ENCODE peak calls at places on chromosome 13, in five cellular contexts. D, C, Q, F and Y are unnamed samples.

GRCh38 chr13:68170961-68171360 is 940.8 kb upstream of the PCDH9 start:
- DNase-seq in D (no peak), C (no peak), Q (no peak), F (no peak), Y (no peak)

GRCh38 chr13:24053505-24054251 is 106.8 kb upstream of the SPATA13 start:
- DNase-seq in D (peak), C (peak), Q (peak), F (no peak), Y (peak)

GRCh38 chr13:99226493-99226892 is 25.8 kb downstream of the UBAC2 start:
- DNase-seq in D (no peak), C (no peak), Q (peak), F (no peak), Y (no peak)

GRCh38 chr13:77916481-77916880 is 2.1 kb downstream of the EDNRB start:
- DNase-seq in D (no peak), C (no peak), Q (no peak), F (no peak), Y (no peak)

GRCh38 chr13:79548886-79549285 is 67.9 kb downstream of the NDFIP2 start:
- DNase-seq in D (no peak), C (no peak), Q (peak), F (no peak), Y (peak)

GRCh38 chr13:112775791-112776279 is 86.0 kb downstream of the ATP11A start:
- DNase-seq in D (no peak), C (no peak), Q (no peak), F (no peak), Y (no peak)

GRCh38 chr13:106034201-106034600 is 501.3 kb downstream of the EFNB2 start:
- DNase-seq in D (no peak), C (no peak), Q (no peak), F (no peak), Y (peak)

GRCh38 chr13:24747248-24748151 is 16.5 kb upstream of the RNF17 start:
- DNase-seq in D (peak), C (no peak), Q (peak), F (no peak), Y (peak)

GRCh38 chr13:97856001-97856675 is 97.3 kb upstream of the IPO5 start:
- DNase-seq in D (no peak), C (no peak), Q (peak), F (no peak), Y (no peak)

GRCh38 chr13:95707442-95708389 is 30.8 kb downstream of the DNAJC3 start:
- DNase-seq in D (no peak), C (no peak), Q (no peak), F (no peak), Y (no peak)

GRCh38 chr13:20566424-20566916 is 487 bp upstream of the IFT88 start:
- DNase-seq in D (no peak), C (peak), Q (no peak), F (no peak), Y (no peak)

GRCh38 chr13:66689037-66689619 is 541.0 kb downstream of the PCDH9 start:
- DNase-seq in D (no peak), C (no peak), Q (peak), F (no peak), Y (peak)

GRCh38 chr13:94414141-94414540 is 65.3 kb downstream of the DCT start:
- DNase-seq in D (no peak), C (no peak), Q (no peak), F (no peak), Y (no peak)

GRCh38 chr13:94415484-94415883 is 64.0 kb downstream of the DCT start:
- DNase-seq in D (no peak), C (no peak), Q (no peak), F (no peak), Y (no peak)

GRCh38 chr13:94419304-94419943 is 60.1 kb downstream of the DCT start:
- DNase-seq in D (no peak), C (no peak), Q (peak), F (no peak), Y (peak)

GRCh38 chr13:94417294-94417693 is 62.2 kb downstream of the DCT start:
- DNase-seq in D (no peak), C (no peak), Q (no peak), F (no peak), Y (no peak)

DNA sequence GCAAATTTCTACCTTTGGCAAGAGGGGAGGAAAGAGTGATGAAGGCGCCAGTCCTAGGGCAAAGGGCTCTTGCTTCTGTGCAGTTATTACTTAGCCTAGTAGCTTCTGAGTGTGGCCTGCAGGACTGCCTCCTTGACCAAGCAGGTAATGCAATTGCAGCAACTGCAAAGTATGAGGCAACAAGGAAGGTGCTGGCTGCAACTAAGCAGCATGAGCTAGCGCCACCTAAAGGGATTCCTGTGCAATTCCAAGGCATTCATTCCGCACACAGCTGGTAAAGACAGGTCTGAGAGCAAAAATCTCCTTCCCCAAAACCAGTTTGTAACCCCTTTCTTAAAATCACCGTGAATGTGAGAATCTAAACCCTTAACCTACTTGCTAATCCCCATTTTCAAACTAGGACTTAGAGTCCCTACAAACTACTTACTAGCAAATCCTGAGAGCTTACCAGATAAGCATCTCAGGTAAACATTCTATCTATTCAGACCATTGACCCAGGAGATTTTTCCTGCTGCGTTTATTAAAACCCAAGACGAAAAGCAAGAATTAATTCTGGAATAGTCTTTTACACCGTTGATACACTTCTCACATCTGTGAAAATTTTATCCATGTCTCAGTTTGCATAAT is 62.9 kb downstream of the DCT start:
- DNase-seq in D (peak), C (no peak), Q (peak), F (no peak), Y (no peak)
- TF ChIP-seq CTCF in D (peak), C (peak), Q (peak), F (no peak), Y (peak)

GRCh38 chr13:44549461-44549860 is 26.7 kb downstream of the TSC22D1 start:
- DNase-seq in D (no peak), C (no peak), Q (no peak), F (no peak), Y (no peak)
- TF ChIP-seq CTCF in D (no peak), C (no peak), Q (no peak), F (no peak), Y (no peak)

DNA sequence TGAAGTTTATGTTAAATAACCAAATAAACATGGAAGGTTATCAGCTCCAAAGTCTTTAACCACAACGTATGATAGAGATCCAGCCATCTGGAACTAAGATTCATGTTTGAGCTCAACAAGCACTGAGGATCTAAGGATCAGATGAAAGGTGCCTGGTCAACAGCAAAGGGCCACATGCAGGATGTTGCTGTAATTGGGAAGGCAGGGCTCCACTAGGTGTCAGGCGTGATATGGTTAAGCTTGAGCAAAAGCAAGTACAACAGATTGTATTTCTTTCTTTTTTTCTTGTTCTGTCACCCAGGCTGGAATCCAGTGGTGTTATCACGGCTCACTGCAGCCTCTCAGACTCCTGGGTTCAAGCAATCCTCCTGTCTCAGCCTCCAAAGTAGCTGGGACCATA is 12.0 kb downstream of the EBPL start:
- DNase-seq in D (no peak), C (no peak), Q (peak), F (no peak), Y (peak)
- TF ChIP-seq CTCF in D (no peak), C (no peak), Q (peak), F (no peak), Y (peak)

DNA sequence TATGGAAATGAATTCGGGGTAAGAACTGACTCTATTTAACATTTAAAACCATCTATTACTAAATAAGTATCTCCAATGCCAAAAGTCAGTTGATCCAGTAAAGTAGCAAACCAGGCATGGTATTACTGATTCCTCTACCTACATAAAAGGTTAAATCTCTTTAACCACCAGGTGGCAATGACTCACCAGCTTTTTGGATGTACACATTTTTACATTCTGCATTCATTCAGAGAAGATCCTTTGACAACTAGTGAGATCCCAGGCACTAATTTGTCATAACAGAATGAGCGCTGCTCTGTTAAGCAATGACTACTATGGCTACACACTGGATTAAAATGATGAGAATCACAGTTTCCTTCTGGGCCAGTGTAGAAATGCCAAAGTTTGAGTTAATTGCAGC is 329.8 kb upstream of the GPC6 start:
- DNase-seq in D (no peak), C (peak), Q (peak), F (no peak), Y (peak)
- TF ChIP-seq CTCF in D (peak), C (no peak), Q (peak), F (no peak), Y (no peak)

DNA sequence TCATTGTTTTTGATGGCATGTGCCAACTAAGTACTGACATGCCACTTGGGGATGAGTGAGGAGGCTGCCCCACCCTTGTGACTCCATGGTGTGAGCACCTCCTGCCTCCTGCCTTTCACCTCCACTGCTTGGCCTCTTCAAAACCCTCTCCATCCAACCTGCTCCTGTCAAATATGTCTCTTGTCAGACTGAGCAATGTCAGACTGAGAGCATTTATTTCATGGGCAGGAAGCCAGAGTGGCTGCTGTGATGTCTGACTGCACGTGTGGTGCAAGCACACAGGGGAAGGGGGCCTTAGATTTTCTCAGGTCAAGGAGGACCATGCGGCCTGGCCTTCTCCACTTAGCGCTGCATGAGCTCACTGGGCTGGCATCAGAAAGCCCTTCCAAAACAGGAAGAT is 68.3 kb downstream of the STARD13 start:
- DNase-seq in D (no peak), C (no peak), Q (peak), F (no peak), Y (no peak)
- TF ChIP-seq CTCF in D (no peak), C (no peak), Q (no peak), F (no peak), Y (no peak)

GRCh38 chr13:45439781-45440462 is 21.7 kb upstream of the SLC25A30 start:
- DNase-seq in D (no peak), C (no peak), Q (peak), F (no peak), Y (no peak)

GRCh38 chr13:45445053-45445452 is 19.7 kb upstream of the COG3 start:
- DNase-seq in D (no peak), C (no peak), Q (no peak), F (no peak), Y (no peak)

GRCh38 chr13:45446181-45446580 is 18.6 kb upstream of the COG3 start:
- DNase-seq in D (no peak), C (no peak), Q (peak), F (no peak), Y (peak)

GRCh38 chr13:45439000-45439399 is 20.8 kb upstream of the SLC25A30 start:
- DNase-seq in D (no peak), C (no peak), Q (no peak), F (no peak), Y (no peak)

DNA sequence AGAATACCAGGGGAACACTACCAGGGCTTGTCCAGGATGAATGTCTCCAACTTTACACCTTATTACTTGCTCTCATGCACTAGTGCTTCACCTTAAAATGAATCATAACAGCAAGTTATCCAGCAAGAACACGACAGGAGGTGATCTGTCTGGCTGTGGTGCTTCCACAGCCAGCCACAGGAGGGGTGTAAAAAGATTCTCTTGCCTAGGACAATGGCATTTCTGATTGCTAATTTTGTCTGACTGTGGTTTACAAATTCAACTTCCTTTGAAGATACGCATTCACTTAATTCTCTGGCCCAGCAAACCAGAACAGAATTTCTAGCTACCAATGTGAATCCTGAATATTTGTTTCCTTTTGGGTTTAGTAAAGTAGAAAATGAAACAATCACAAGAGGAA is 23.1 kb upstream of the COG3 start:
- DNase-seq in D (no peak), C (peak), Q (peak), F (no peak), Y (peak)
- TF ChIP-seq CTCF in D (no peak), C (no peak), Q (peak), F (no peak), Y (peak)

GRCh38 chr13:108980237-108980636 is 350.8 kb downstream of the MYO16 start:
- DNase-seq in D (no peak), C (no peak), Q (no peak), F (no peak), Y (no peak)

DNA sequence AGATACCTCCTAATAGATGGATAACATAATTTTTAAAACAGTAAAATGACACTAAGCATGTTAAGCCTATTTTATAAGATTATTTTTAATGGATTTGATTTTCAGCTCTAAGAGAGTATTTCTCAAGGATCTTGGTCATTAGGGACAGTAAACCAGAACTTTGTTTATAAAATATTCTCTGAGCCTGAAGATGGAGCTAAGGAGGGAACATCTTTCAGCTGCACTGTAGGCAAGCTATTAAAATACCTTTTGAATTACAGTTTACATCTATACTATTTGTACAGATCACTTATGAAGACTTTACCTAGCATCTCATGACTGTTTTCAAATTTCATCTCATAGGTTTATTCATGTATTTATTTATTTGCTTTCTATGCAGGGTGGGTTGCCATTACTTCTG is 345.3 kb downstream of the MYO16 start:
- DNase-seq in D (no peak), C (no peak), Q (peak), F (no peak), Y (no peak)
- TF ChIP-seq CTCF in D (no peak), C (no peak), Q (no peak), F (no peak), Y (no peak)

GRCh38 chr13:58144616-58145015 is 513.1 kb downstream of the PCDH17 start:
- DNase-seq in D (no peak), C (no peak), Q (no peak), F (no peak), Y (no peak)
- TF ChIP-seq CTCF in D (no peak), C (no peak), Q (no peak), F (no peak), Y (no peak)

DNA sequence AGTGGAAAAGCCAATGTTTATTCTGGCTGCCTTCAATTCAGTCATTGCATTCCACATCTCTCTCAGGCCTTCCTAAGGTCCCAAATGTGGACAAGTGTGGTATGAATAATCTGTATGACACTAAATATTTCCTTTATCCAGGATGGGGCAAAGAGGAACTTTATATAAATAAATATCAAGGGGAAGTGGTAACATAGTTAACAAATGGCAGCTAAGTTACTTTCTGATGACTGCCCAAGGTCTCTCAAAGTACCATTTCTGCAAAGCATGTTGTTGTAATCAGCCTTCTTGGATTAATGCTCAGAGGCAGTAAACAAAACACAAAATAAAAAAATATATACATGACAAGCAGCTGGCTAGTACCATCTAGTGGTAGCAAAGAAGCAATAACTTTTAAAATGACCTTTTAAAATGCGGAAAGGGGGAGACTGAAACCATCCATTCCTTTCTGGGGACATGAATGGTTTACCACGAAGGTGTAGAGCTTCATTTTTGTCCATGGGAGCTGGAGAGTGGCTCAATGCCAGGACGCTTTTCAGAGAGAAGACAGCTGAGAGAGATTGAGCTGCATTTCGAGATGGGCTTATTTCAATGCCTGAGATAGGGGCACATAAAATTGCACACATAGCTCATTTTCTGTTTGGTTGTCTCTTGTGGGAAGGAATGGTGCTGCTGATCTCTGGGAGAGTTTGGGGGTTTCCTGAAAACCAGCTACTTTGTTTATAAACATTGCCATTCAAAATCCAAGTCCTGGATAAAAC is 259.2 kb downstream of the RFC3 start:
- DNase-seq in D (no peak), C (peak), Q (peak), F (no peak), Y (peak)
- TF ChIP-seq CTCF in D (peak), C (peak), Q (peak), F (peak), Y (peak)